ENCODE peak calls at places on chromosomes 5 and 9, in eight cellular contexts. V, S, G, T, H, L, Q and A are unnamed samples.

GRCh38 chr5:110055301-110055700 is 365.6 kb downstream of the MAN2A1 start:
- DNase-seq in L (no peak), H (no peak), T (no peak), Q (no peak), S (no peak), V (peak; percentile 62), G (peak; percentile 9), A (no peak)

GRCh38 chr9:120536094-120536493 is 43.9 kb downstream of the CDK5RAP2 start:
- DNase-seq in Q (no peak), G (no peak), H (no peak), V (no peak), T (no peak), S (no peak), L (no peak), A (no peak)

GRCh38 chr5:93924628-93925027 is 183.2 kb upstream of the POU5F2 start:
- DNase-seq in H (no peak), L (no peak), V (peak; percentile 32), Q (no peak), S (no peak), T (no peak), G (no peak), A (no peak)

GRCh38 chr5:75005561-75005960 is 46.8 kb downstream of the GCNT4 start:
- DNase-seq in S (no peak), L (no peak), Q (no peak), T (no peak), V (no peak), G (no peak), H (no peak), A (no peak)

GRCh38 chr5:176183321-176184074 is 54.7 kb upstream of the SIMC1 start:
- DNase-seq in L (no peak), H (peak; percentile 50), T (no peak), G (no peak), Q (no peak), V (no peak), S (no peak), A (no peak)

GRCh38 chr9:34514816-34515215 is 8.0 kb downstream of the ENHO start:
- DNase-seq in H (no peak), S (no peak), L (no peak), V (no peak), T (no peak), G (no peak), Q (no peak), A (peak; percentile 18)

GRCh38 chr5:134432677-134433359 is 21.1 kb upstream of the CDKN2AIPNL start:
- DNase-seq in H (no peak), S (no peak), V (no peak), G (peak; percentile 70), L (no peak), T (no peak), Q (no peak), A (no peak)

GRCh38 chr5:73122875-73123810 is 2.8 kb downstream of the TMEM171 start:
- DNase-seq in V (peak; percentile 97), H (no peak), Q (no peak), L (no peak), S (no peak), G (peak; percentile 76), T (no peak), A (no peak)

GRCh38 chr9:37534901-37535300 is 41.3 kb downstream of the FBXO10 start:
- DNase-seq in Q (no peak), G (no peak), L (no peak), T (no peak), S (no peak), H (no peak), V (no peak), A (no peak)

GRCh38 chr5:91225848-91226686 is 157.1 kb downstream of the ARRDC3 start:
- DNase-seq in G (peak; percentile 51), H (no peak), Q (peak; percentile 73), T (peak; percentile 7), L (peak; percentile 82), V (no peak), S (no peak), A (no peak)

GRCh38 chr5:150065886-150066285 is 20.5 kb downstream of the CSF1R start:
- DNase-seq in Q (no peak), V (peak; percentile 57), T (no peak), L (no peak), S (no peak), G (peak; percentile 48), H (no peak), A (peak; percentile 55)

GRCh38 chr5:78903936-78904335 is 81.2 kb downstream of the ARSB start:
- DNase-seq in S (no peak), V (peak; percentile 63), L (no peak), G (peak; percentile 63), T (no peak), Q (no peak), H (no peak), A (no peak)

GRCh38 chr9:37529111-37529510 is 43.4 kb downstream of the POLR1E start:
- DNase-seq in L (no peak), Q (no peak), S (no peak), G (no peak), H (no peak), T (peak; percentile 36), V (no peak), A (no peak)

GRCh38 chr5:139402561-139403158 is 1.2 kb downstream of the SPATA24 start:
- DNase-seq in V (peak; percentile 28), S (peak; percentile 75), T (no peak), G (peak; percentile 56), Q (no peak), H (no peak), L (peak; percentile 50), A (no peak)

GRCh38 chr5:148912714-148913398 is 86.4 kb downstream of the ADRB2 start:
- DNase-seq in Q (peak; percentile 24), L (peak; percentile 84), G (peak; percentile 100), S (no peak), T (no peak), H (no peak), V (peak; percentile 99), A (no peak)

GRCh38 chr5:61683926-61684325 is 351.9 kb downstream of the ZSWIM6 start:
- DNase-seq in H (no peak), L (no peak), S (no peak), V (no peak), Q (no peak), T (no peak), G (no peak), A (no peak)

GRCh38 chr9:77712533-77713130 is 64.5 kb upstream of the GNA14 start:
- DNase-seq in Q (no peak), H (no peak), S (no peak), L (no peak), V (peak; percentile 85), G (peak; percentile 95), T (no peak), A (no peak)

GRCh38 chr9:26310294-26310693 is 582.3 kb downstream of the CAAP1 start:
- DNase-seq in L (no peak), Q (no peak), G (peak; percentile 58), T (no peak), V (peak; percentile 55), H (no peak), S (no peak), A (no peak)